ENCODE peak calls at places on chromosomes 1 and 21, in four cellular contexts. W is hepatocyte, L is HCT116, O is neural progenitor cell. Y is an unnamed sample.
A peak's percentile ranks its signal among the peaks of the same experiment; 100 is the strongest.

GRCh38 chr1:2003564-2004131 is at the start of gene CFAP74:
- DNase-seq in O (peak; percentile 93), W (peak; percentile 76), L (peak; percentile 53), Y (no peak)

GRCh38 chr1:59354754-59355337 is 58.0 kb downstream of the FGGY start:
- DNase-seq in L (no peak), O (no peak), W (no peak), Y (no peak)

GRCh38 chr21:37547615-37547975 is 181.0 kb downstream of the DYRK1A start:
- DNase-seq in L (no peak), O (no peak), W (no peak), Y (no peak)

GRCh38 chr1:39829791-39830533 is 41.3 kb upstream of the BMP8B start:
- DNase-seq in L (no peak), O (no peak), W (peak; percentile 58), Y (peak; percentile 71)

GRCh38 chr1:173190101-173190895 is 16.8 kb downstream of the TNFSF4 start:
- DNase-seq in O (no peak), L (peak; percentile 40), W (peak; percentile 80), Y (peak; percentile 86)

GRCh38 chr1:32774464-32774808 is 42.7 kb downstream of the YARS1 start:
- DNase-seq in W (no peak), O (no peak), L (no peak), Y (no peak)

GRCh38 chr1:50704126-50704525 is 255.9 kb downstream of the FAF1 start:
- DNase-seq in W (peak; percentile 50), O (peak; percentile 52), L (peak; percentile 6), Y (peak; percentile 73)

GRCh38 chr21:39094087-39094785 is 89.0 kb downstream of the PSMG1 start:
- DNase-seq in W (no peak), L (no peak), O (no peak), Y (no peak)

GRCh38 chr1:227342075-227342829 is 24.0 kb upstream of the CDC42BPA start:
- DNase-seq in O (no peak), W (no peak), L (no peak), Y (no peak)

GRCh38 chr1:162732566-162733335 is 57.8 kb upstream of the HSD17B7 start:
- DNase-seq in W (no peak), O (no peak), L (no peak), Y (no peak)

GRCh38 chr21:14545906-14546480 is at the start of gene SAMSN1:
- DNase-seq in O (no peak), L (no peak), W (no peak), Y (peak; percentile 47)

GRCh38 chr1:180724055-180724454 is 92.2 kb downstream of the XPR1 start:
- DNase-seq in W (no peak), L (no peak), O (no peak), Y (no peak)

GRCh38 chr1:2547210-2548067 is 8.7 kb upstream of the TNFRSF14 start:
- DNase-seq in L (no peak), O (peak; percentile 49), W (no peak), Y (peak; percentile 32)

GRCh38 chr1:36938807-36939206 is 95.5 kb downstream of the GRIK3 start:
- DNase-seq in O (no peak), W (no peak), L (no peak), Y (peak; percentile 22)

GRCh38 chr1:207049514-207049913 is 1.5 kb downstream of the YOD1 start:
- DNase-seq in L (no peak), W (no peak), O (no peak), Y (no peak)

GRCh38 chr1:207049054-207049453 is 2.0 kb downstream of the YOD1 start:
- DNase-seq in W (no peak), L (no peak), O (no peak), Y (no peak)

GRCh38 chr1:207050768-207051614 is at the start of gene YOD1:
- DNase-seq in O (peak; percentile 95), L (peak; percentile 85), W (peak; percentile 96), Y (peak; percentile 99)

GRCh38 chr1:207050428-207050767 is 610 bp downstream of the YOD1 start:
- DNase-seq in O (peak; percentile 72), L (no peak), W (no peak), Y (no peak)

GRCh38 chr1:207049974-207050391 is 1.0 kb downstream of the YOD1 start:
- DNase-seq in O (peak; percentile 65), W (peak; percentile 78), L (no peak), Y (peak; percentile 82)
- TF ChIP-seq CTCF in O (peak; percentile 81), W (peak; percentile 78), L (peak; percentile 76), Y (peak; percentile 99)

DNA sequence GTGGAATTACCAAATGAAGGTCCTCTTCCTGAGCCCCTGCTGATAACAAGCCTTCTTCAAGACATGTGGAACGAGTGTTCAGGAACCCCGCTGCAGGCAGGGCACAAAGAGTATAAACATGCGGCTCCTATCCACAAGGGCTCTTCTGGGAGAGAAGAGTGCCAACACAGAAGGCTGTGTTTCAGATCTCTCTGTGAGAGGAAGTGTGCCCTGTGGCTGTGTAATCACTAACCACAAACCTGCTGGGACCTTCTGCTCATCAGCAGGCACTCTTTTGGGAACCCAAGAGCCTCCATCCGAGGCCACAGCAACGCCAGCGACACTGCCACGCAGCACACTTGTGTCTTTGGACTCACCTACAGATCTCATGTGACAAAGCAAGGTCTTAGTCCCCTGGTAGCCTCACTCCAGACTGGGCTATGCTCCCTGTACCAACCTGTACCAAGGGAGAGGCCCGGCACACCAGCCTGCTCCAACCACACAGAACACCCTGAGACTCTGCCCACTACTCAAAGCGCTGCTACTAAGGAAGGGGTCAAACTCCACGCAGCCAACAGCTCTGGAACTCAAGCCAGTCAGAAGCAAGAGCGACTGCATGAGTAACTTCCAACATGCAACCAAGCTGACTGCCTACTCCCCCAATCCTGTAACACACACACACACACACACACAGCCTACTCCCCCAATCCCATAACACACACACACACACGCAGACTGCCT is 7.8 kb downstream of the PTTG1IP start:
- DNase-seq in L (no peak), W (peak; percentile 34), O (no peak), Y (peak; percentile 43)
- H3K4me3 ChIP-seq in L (no peak overlapping the region), W (no peak overlapping the region), O (no peak overlapping the region), Y (no peak overlapping the region)

DNA sequence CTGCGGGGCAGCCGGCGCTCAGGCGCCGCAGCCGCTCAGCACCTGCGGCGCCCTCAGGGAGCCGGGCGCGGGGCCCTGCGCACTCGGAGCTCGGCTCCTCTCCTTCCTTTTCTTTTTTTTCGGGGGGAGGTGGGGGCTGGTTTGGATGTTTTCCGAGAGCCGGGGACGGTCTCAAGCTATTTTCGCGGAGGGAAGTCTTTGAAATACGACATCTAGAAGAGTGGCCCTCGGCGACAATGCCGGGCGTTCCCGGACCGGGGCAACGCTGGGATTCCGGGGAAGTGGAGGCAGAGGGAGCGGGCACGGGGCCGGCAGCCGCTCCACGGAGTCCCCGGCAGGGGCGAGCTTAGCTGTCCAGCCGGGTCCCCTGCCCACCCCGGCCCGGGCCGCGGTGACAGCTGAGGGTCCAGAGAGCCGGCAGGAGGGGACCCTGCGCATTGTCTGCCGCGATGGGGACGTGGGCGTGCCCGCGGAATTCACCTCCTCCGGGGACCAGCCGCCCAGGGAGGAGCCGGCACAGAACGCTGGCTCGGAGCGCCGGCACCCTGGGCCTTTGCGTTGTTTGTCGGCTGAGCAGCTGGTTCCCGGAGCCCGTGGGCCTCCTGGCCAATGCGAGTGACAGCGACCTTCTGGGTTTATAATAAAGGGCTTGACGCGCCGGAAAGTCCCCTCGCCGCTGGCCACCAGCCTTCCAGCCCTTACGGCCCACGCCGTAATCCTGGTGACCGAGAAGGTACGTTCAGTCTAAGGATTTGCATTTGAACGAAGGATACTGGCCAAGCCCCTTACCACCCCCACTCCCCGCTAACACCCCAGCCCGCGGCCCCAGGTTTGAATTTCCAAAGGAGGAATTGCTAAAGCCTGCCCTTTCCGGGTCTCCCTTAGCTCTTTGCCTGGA is 582 bp downstream of the SLC37A1 start:
- DNase-seq in O (peak; percentile 61), W (peak; percentile 69), L (no peak), Y (peak; percentile 44)
- TF ChIP-seq EZH2phosphoT487 in O (peak; percentile 42), W (no peak), L (no peak), Y (no peak)

DNA sequence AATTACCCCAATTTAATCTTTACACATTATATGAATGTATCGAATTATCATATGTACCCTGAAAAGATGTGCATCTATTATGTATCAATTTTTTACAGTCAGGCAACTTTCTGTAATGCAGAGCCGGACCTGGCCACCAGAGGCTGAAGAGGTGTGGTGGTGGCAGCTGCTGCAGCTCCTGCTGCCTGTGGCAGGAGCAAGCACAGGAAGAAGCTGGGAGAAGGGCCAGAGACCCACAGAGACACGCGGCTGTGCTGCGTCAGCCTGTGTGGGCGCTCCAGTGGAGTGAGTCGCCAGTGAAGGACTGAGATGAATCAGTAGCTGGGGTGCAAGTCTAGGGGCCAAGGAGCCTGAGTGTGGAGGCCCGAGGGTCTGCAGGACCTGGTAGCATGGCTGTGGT is 74.3 kb upstream of the COG2 start:
- DNase-seq in W (peak; percentile 23), L (peak; percentile 13), O (no peak), Y (peak; percentile 67)
- TF ChIP-seq CTCF in W (no peak), L (peak; percentile 61), O (peak; percentile 40), Y (peak; percentile 66)

DNA sequence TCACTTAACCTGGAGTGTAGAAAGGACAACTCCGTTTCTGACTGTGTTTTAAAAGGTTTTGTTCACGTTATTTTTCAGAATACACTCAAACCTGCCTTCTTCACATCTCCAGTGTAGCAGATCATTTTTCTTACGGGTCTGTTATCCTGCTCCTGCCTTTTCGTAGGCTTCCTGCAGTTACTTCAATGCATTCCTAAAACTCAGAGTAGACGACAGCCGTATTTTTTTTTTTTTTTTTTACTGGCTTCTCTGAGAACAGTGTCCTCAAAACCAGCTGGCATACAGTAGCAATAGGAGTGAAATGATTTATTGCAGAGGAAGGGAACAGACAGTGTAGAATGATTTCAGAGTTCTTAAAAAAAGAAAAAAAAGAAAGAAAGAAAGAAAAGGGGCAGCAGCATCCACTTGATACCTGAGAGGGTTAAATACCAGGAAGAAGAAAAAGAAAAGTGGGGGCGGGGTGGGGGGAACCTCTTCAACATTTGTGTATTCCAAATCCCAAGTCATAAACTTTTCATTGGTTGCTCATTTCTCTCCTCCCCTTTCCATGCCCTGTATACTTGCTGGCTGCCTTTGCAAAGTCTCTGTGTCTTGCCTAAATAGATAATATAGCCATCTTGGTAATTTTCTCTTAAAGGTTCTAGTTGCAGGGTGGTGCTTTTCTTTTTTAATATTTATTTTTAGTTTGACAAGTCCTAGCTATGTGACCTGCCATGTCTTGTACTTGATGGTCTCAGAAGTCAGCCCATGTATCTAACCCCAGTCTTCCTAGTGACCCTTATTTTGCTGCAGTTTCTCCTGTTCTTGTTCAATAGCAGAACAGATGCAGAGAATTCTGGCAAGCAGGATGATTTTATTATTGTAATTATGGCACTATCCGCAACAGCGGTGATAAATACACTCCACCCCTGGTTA is 2.8 kb downstream of the TGFB2 start:
- DNase-seq in O (no peak), W (peak; percentile 72), L (no peak), Y (peak; percentile 97)
- H3K4me3 ChIP-seq in O (peak overlapping the region; percentile 72), W (peak overlapping the region; percentile 73), L (no peak overlapping the region), Y (peak overlapping the region; percentile 78)

GRCh38 chr1:20372676-20373075 is 82.0 kb downstream of the VWA5B1 start:
- DNase-seq in O (no peak), L (no peak), W (no peak), Y (no peak)

GRCh38 chr1:20371883-20372282 is 81.2 kb downstream of the VWA5B1 start:
- DNase-seq in L (no peak), W (no peak), O (no peak), Y (peak; percentile 13)

GRCh38 chr1:20373286-20373685 is 82.6 kb downstream of the VWA5B1 start:
- DNase-seq in O (peak; percentile 50), L (no peak), W (no peak), Y (no peak)

GRCh38 chr1:20375563-20375962 is 84.9 kb downstream of the VWA5B1 start:
- DNase-seq in W (no peak), L (no peak), O (no peak), Y (peak; percentile 54)

DNA sequence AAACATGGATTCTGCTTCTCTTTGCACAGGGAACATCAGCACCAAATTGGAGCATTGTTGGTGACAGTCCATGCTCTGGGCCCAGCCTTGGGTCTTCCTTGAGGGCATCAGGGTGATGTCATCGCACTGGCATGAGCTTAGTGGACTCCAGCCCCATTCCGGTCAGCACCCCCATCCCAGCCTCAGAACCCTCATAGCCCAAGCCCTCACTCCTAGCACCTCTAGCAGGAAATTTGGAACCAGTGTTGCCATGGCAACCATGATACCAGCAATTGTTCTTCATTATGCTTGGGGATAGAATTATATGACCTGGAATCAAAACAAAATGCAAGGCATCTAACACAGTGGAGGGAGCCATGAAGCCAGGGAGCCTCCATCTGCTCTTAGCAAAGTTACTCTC is 83.1 kb downstream of the VWA5B1 start:
- DNase-seq in W (no peak), O (peak; percentile 29), L (no peak), Y (no peak)
- TF ChIP-seq EZH2phosphoT487 in W (no peak), O (no peak), L (no peak), Y (no peak)

Y was measured in PC-3.